ENCODE peak calls at places on chromosomes 1 and 21, in four cellular contexts. One of them, this sample, is unnamed.

GRCh38 chr1:165353731-165354671 is 2.5 kb downstream of the LMX1A start:
- DNase-seq in A549: no peak
- DNase-seq in adrenal gland: no peak
- DNase-seq in stimulated activated CD4-positive, alpha-beta T cell treated with anti-CD3 and anti-CD28 coated beads, Interleukin-4, amount 100 ng/mL, for 24 hours: no peak
- DNase-seq in this sample: no peak

GRCh38 chr1:20078166-20078565 is 8.2 kb downstream of the PLA2G5 start:
- DNase-seq in A549: no peak
- DNase-seq in stimulated activated CD4-positive, alpha-beta T cell treated with anti-CD3 and anti-CD28 coated beads, Interleukin-4, amount 100 ng/mL, for 24 hours: no peak
- DNase-seq in adrenal gland: no peak
- DNase-seq in this sample: no peak

GRCh38 chr1:243718893-243719292 is 131.2 kb downstream of the AKT3 start:
- DNase-seq in stimulated activated CD4-positive, alpha-beta T cell treated with anti-CD3 and anti-CD28 coated beads, Interleukin-4, amount 100 ng/mL, for 24 hours: no peak
- DNase-seq in adrenal gland: no peak
- DNase-seq in A549: no peak
- DNase-seq in this sample: no peak

GRCh38 chr1:175675017-175675416 is 68.4 kb downstream of the TNR start:
- DNase-seq in A549: no peak
- DNase-seq in stimulated activated CD4-positive, alpha-beta T cell treated with anti-CD3 and anti-CD28 coated beads, Interleukin-4, amount 100 ng/mL, for 24 hours: no peak
- DNase-seq in adrenal gland: no peak
- DNase-seq in this sample: no peak

GRCh38 chr1:154213274-154213673 is 7.1 kb upstream of the CFAP141 start:
- DNase-seq in adrenal gland: no peak
- DNase-seq in stimulated activated CD4-positive, alpha-beta T cell treated with anti-CD3 and anti-CD28 coated beads, Interleukin-4, amount 100 ng/mL, for 24 hours: peak; percentile 8
- DNase-seq in A549: peak; percentile 43
- DNase-seq in this sample: no peak

GRCh38 chr1:182003953-182004586 is 57.4 kb downstream of the ZNF648 start:
- DNase-seq in stimulated activated CD4-positive, alpha-beta T cell treated with anti-CD3 and anti-CD28 coated beads, Interleukin-4, amount 100 ng/mL, for 24 hours: no peak
- DNase-seq in A549: no peak
- DNase-seq in adrenal gland: no peak
- DNase-seq in this sample: no peak

GRCh38 chr1:206472454-206472853 is 2.2 kb downstream of the IKBKE start:
- DNase-seq in stimulated activated CD4-positive, alpha-beta T cell treated with anti-CD3 and anti-CD28 coated beads, Interleukin-4, amount 100 ng/mL, for 24 hours: no peak
- DNase-seq in adrenal gland: peak; percentile 67
- DNase-seq in A549: no peak
- DNase-seq in this sample: no peak

GRCh38 chr21:46385846-46386725 is 62.1 kb downstream of the PCNT start:
- DNase-seq in A549: no peak
- DNase-seq in adrenal gland: no peak
- DNase-seq in stimulated activated CD4-positive, alpha-beta T cell treated with anti-CD3 and anti-CD28 coated beads, Interleukin-4, amount 100 ng/mL, for 24 hours: no peak
- DNase-seq in this sample: no peak

GRCh38 chr1:85612704-85613361 is 32.3 kb downstream of the CCN1 start:
- DNase-seq in A549: peak; percentile 35
- DNase-seq in stimulated activated CD4-positive, alpha-beta T cell treated with anti-CD3 and anti-CD28 coated beads, Interleukin-4, amount 100 ng/mL, for 24 hours: no peak
- DNase-seq in adrenal gland: peak; percentile 58
- DNase-seq in this sample: no peak

GRCh38 chr1:234258071-234258470 is 115.2 kb upstream of the COA6 start:
- DNase-seq in adrenal gland: no peak
- DNase-seq in A549: no peak
- DNase-seq in stimulated activated CD4-positive, alpha-beta T cell treated with anti-CD3 and anti-CD28 coated beads, Interleukin-4, amount 100 ng/mL, for 24 hours: no peak
- DNase-seq in this sample: no peak

GRCh38 chr1:90761781-90762589 is 44.9 kb upstream of the BARHL2 start:
- DNase-seq in A549: no peak
- DNase-seq in stimulated activated CD4-positive, alpha-beta T cell treated with anti-CD3 and anti-CD28 coated beads, Interleukin-4, amount 100 ng/mL, for 24 hours: no peak
- DNase-seq in adrenal gland: no peak
- DNase-seq in this sample: no peak

GRCh38 chr1:244834596-244835275 is 722 bp upstream of the COX20 start:
- DNase-seq in A549: peak; percentile 71
- DNase-seq in adrenal gland: peak; percentile 94
- DNase-seq in stimulated activated CD4-positive, alpha-beta T cell treated with anti-CD3 and anti-CD28 coated beads, Interleukin-4, amount 100 ng/mL, for 24 hours: peak; percentile 92
- DNase-seq in this sample: peak; percentile 83

GRCh38 chr1:209590405-209590804 is 6.9 kb downstream of the CAMK1G start:
- DNase-seq in stimulated activated CD4-positive, alpha-beta T cell treated with anti-CD3 and anti-CD28 coated beads, Interleukin-4, amount 100 ng/mL, for 24 hours: no peak
- DNase-seq in adrenal gland: peak; percentile 61
- DNase-seq in A549: no peak
- DNase-seq in this sample: no peak

GRCh38 chr21:19541612-19542011 is 1138.0 kb upstream of the TMPRSS15 start:
- DNase-seq in A549: no peak
- DNase-seq in adrenal gland: no peak
- DNase-seq in stimulated activated CD4-positive, alpha-beta T cell treated with anti-CD3 and anti-CD28 coated beads, Interleukin-4, amount 100 ng/mL, for 24 hours: no peak
- DNase-seq in this sample: no peak

GRCh38 chr1:192516776-192517297 is 58.7 kb upstream of the RGS1 start:
- DNase-seq in adrenal gland: no peak
- DNase-seq in A549: no peak
- DNase-seq in stimulated activated CD4-positive, alpha-beta T cell treated with anti-CD3 and anti-CD28 coated beads, Interleukin-4, amount 100 ng/mL, for 24 hours: peak; percentile 76
- DNase-seq in this sample: no peak

GRCh38 chr1:170885551-170885950 is 49.8 kb upstream of the MROH9 start:
- DNase-seq in stimulated activated CD4-positive, alpha-beta T cell treated with anti-CD3 and anti-CD28 coated beads, Interleukin-4, amount 100 ng/mL, for 24 hours: no peak
- DNase-seq in A549: no peak
- DNase-seq in adrenal gland: no peak
- DNase-seq in this sample: no peak

GRCh38 chr1:115063238-115063901 is 25.9 kb downstream of the TSPAN2 start:
- DNase-seq in adrenal gland: no peak
- DNase-seq in A549: no peak
- DNase-seq in stimulated activated CD4-positive, alpha-beta T cell treated with anti-CD3 and anti-CD28 coated beads, Interleukin-4, amount 100 ng/mL, for 24 hours: peak; percentile 37
- DNase-seq in this sample: peak; percentile 76

GRCh38 chr1:215637041-215637573 is 70.0 kb downstream of the KCTD3 start:
- DNase-seq in stimulated activated CD4-positive, alpha-beta T cell treated with anti-CD3 and anti-CD28 coated beads, Interleukin-4, amount 100 ng/mL, for 24 hours: no peak
- DNase-seq in A549: peak; percentile 9
- DNase-seq in adrenal gland: peak; percentile 79
- DNase-seq in this sample: no peak

GRCh38 chr1:151369621-151370048 is 2.9 kb downstream of the SELENBP1 start:
- DNase-seq in A549: no peak
- DNase-seq in adrenal gland: no peak
- DNase-seq in stimulated activated CD4-positive, alpha-beta T cell treated with anti-CD3 and anti-CD28 coated beads, Interleukin-4, amount 100 ng/mL, for 24 hours: no peak
- DNase-seq in this sample: no peak

GRCh38 chr1:152747831-152748230 is 10.0 kb upstream of the KPRP start:
- DNase-seq in stimulated activated CD4-positive, alpha-beta T cell treated with anti-CD3 and anti-CD28 coated beads, Interleukin-4, amount 100 ng/mL, for 24 hours: no peak
- DNase-seq in A549: no peak
- DNase-seq in adrenal gland: no peak
- DNase-seq in this sample: no peak

GRCh38 chr21:10639123-10639522 is 117.7 kb downstream of the TPTE start:
- DNase-seq in stimulated activated CD4-positive, alpha-beta T cell treated with anti-CD3 and anti-CD28 coated beads, Interleukin-4, amount 100 ng/mL, for 24 hours: no peak
- DNase-seq in adrenal gland: no peak
- DNase-seq in A549: no peak
- DNase-seq in this sample: no peak

GRCh38 chr1:18637553-18637960 is 6.9 kb downstream of the PAX7 start:
- DNase-seq in stimulated activated CD4-positive, alpha-beta T cell treated with anti-CD3 and anti-CD28 coated beads, Interleukin-4, amount 100 ng/mL, for 24 hours: no peak
- DNase-seq in A549: no peak
- DNase-seq in adrenal gland: no peak
- DNase-seq in this sample: no peak

GRCh38 chr1:118947003-118947765 is 41.0 kb downstream of the TBX15 start:
- DNase-seq in A549: no peak
- DNase-seq in stimulated activated CD4-positive, alpha-beta T cell treated with anti-CD3 and anti-CD28 coated beads, Interleukin-4, amount 100 ng/mL, for 24 hours: no peak
- DNase-seq in adrenal gland: no peak
- DNase-seq in this sample: no peak

GRCh38 chr21:35046880-35047229 is 2.2 kb downstream of the RUNX1 start:
- DNase-seq in adrenal gland: no peak
- DNase-seq in stimulated activated CD4-positive, alpha-beta T cell treated with anti-CD3 and anti-CD28 coated beads, Interleukin-4, amount 100 ng/mL, for 24 hours: no peak
- DNase-seq in A549: no peak
- DNase-seq in this sample: no peak

GRCh38 chr1:175427625-175428024 is 235.0 kb upstream of the KIAA0040 start:
- DNase-seq in adrenal gland: no peak
- DNase-seq in A549: no peak
- DNase-seq in stimulated activated CD4-positive, alpha-beta T cell treated with anti-CD3 and anti-CD28 coated beads, Interleukin-4, amount 100 ng/mL, for 24 hours: no peak
- DNase-seq in this sample: no peak

GRCh38 chr1:56362994-56363770 is 216.2 kb downstream of the PLPP3 start:
- DNase-seq in stimulated activated CD4-positive, alpha-beta T cell treated with anti-CD3 and anti-CD28 coated beads, Interleukin-4, amount 100 ng/mL, for 24 hours: no peak
- DNase-seq in A549: no peak
- DNase-seq in adrenal gland: no peak
- DNase-seq in this sample: no peak

GRCh38 chr1:1084372-1085170 is 10.5 kb upstream of the RNF223 start:
- DNase-seq in adrenal gland: no peak
- DNase-seq in A549: no peak
- DNase-seq in stimulated activated CD4-positive, alpha-beta T cell treated with anti-CD3 and anti-CD28 coated beads, Interleukin-4, amount 100 ng/mL, for 24 hours: no peak
- DNase-seq in this sample: no peak

GRCh38 chr1:166197141-166197540 is 30.3 kb upstream of the FAM78B start:
- DNase-seq in adrenal gland: no peak
- DNase-seq in A549: no peak
- DNase-seq in stimulated activated CD4-positive, alpha-beta T cell treated with anti-CD3 and anti-CD28 coated beads, Interleukin-4, amount 100 ng/mL, for 24 hours: no peak
- DNase-seq in this sample: no peak

GRCh38 chr21:29656504-29657227 is 283.1 kb downstream of the GRIK1 start:
- DNase-seq in adrenal gland: no peak
- DNase-seq in stimulated activated CD4-positive, alpha-beta T cell treated with anti-CD3 and anti-CD28 coated beads, Interleukin-4, amount 100 ng/mL, for 24 hours: peak; percentile 4
- DNase-seq in A549: no peak
- DNase-seq in this sample: no peak

GRCh38 chr1:225121095-225121494 is 191.6 kb downstream of the DNAH14 start:
- DNase-seq in stimulated activated CD4-positive, alpha-beta T cell treated with anti-CD3 and anti-CD28 coated beads, Interleukin-4, amount 100 ng/mL, for 24 hours: no peak
- DNase-seq in A549: no peak
- DNase-seq in adrenal gland: no peak
- DNase-seq in this sample: no peak

GRCh38 chr1:112905420-112906154 is 50.4 kb downstream of the SLC16A1 start:
- DNase-seq in A549: no peak
- DNase-seq in stimulated activated CD4-positive, alpha-beta T cell treated with anti-CD3 and anti-CD28 coated beads, Interleukin-4, amount 100 ng/mL, for 24 hours: no peak
- DNase-seq in adrenal gland: no peak
- DNase-seq in this sample: no peak

GRCh38 chr21:33325222-33326067 is 675 bp downstream of the IFNAR1 start:
- DNase-seq in A549: peak; percentile 28
- DNase-seq in adrenal gland: peak; percentile 90
- DNase-seq in stimulated activated CD4-positive, alpha-beta T cell treated with anti-CD3 and anti-CD28 coated beads, Interleukin-4, amount 100 ng/mL, for 24 hours: peak; percentile 76
- DNase-seq in this sample: peak; percentile 61

GRCh38 chr1:10760566-10761502 is 35.6 kb downstream of the CASZ1 start:
- DNase-seq in stimulated activated CD4-positive, alpha-beta T cell treated with anti-CD3 and anti-CD28 coated beads, Interleukin-4, amount 100 ng/mL, for 24 hours: no peak
- DNase-seq in adrenal gland: no peak
- DNase-seq in A549: no peak
- DNase-seq in this sample: no peak

GRCh38 chr1:1763657-1764621 is 14.3 kb downstream of the NADK start:
- DNase-seq in adrenal gland: peak; percentile 97
- DNase-seq in A549: no peak
- DNase-seq in stimulated activated CD4-positive, alpha-beta T cell treated with anti-CD3 and anti-CD28 coated beads, Interleukin-4, amount 100 ng/mL, for 24 hours: no peak
- DNase-seq in this sample: no peak

GRCh38 chr1:153771841-153772593 is 3.2 kb upstream of the SLC27A3 start:
- DNase-seq in A549: peak; percentile 37
- DNase-seq in stimulated activated CD4-positive, alpha-beta T cell treated with anti-CD3 and anti-CD28 coated beads, Interleukin-4, amount 100 ng/mL, for 24 hours: no peak
- DNase-seq in adrenal gland: no peak
- DNase-seq in this sample: no peak

This sample was measured in T-helper 1 cell.